ENCODE peak calls at places on chromosomes 16 and 17, in four cellular contexts. M, H, X and P are unnamed samples.
A peak's percentile ranks its signal among the peaks of the same experiment; 100 is the strongest.

GRCh38 chr17:9971991-9972390 is 66.9 kb upstream of the RCVRN start:
- DNase-seq in H (peak; percentile 86), M (peak; percentile 66), X (no peak), P (peak; percentile 66)

GRCh38 chr17:55377885-55378284 is 43.8 kb downstream of the MMD start:
- DNase-seq in M (no peak), X (no peak), H (no peak), P (no peak)

GRCh38 chr16:73163238-73163795 is 115.4 kb upstream of the ZFHX3 start:
- DNase-seq in H (no peak), X (no peak), M (no peak), P (no peak)

GRCh38 chr17:21058098-21058893 is 15.5 kb upstream of the USP22 start:
- DNase-seq in X (no peak), H (no peak), M (no peak), P (no peak)

GRCh38 chr16:67544844-67545664 is 16.4 kb downstream of the RIPOR1 start:
- DNase-seq in H (no peak), M (peak; percentile 42), X (peak; percentile 69), P (no peak)

GRCh38 chr16:2044541-2044940 is 3.1 kb downstream of the NTHL1 start:
- DNase-seq in X (no peak), H (peak; percentile 48), M (no peak), P (peak; percentile 33)

GRCh38 chr17:77419547-77420475 is 279.0 kb downstream of the SEC14L1 start:
- DNase-seq in X (no peak), H (no peak), M (no peak), P (no peak)

GRCh38 chr17:48113201-48113676 is 5.7 kb downstream of the SNX11 start:
- DNase-seq in H (no peak), X (no peak), M (peak; percentile 53), P (no peak)

GRCh38 chr17:31096106-31096436 is 1.3 kb downstream of the NF1 start:
- DNase-seq in H (no peak), X (no peak), M (no peak), P (no peak)

GRCh38 chr16:67535201-67535600 is 6.6 kb downstream of the RIPOR1 start:
- DNase-seq in M (no peak), H (no peak), X (no peak), P (no peak)

GRCh38 chr17:45237686-45238085 is 16.0 kb downstream of the FMNL1 start:
- DNase-seq in H (no peak), M (no peak), X (no peak), P (no peak)

GRCh38 chr17:79933863-79934652 is 94.8 kb upstream of the CBX4 start:
- DNase-seq in M (peak; percentile 71), H (no peak), X (no peak), P (peak; percentile 73)

GRCh38 chr17:7204335-7204734 is 15.3 kb downstream of the DLG4 start:
- DNase-seq in M (no peak), H (no peak), X (no peak), P (no peak)

GRCh38 chr16:68884867-68885266 is 41.5 kb downstream of the TANGO6 start:
- DNase-seq in X (no peak), H (no peak), M (no peak), P (no peak)

GRCh38 chr16:4115209-4115940 is 867 bp downstream of the ADCY9 start:
- DNase-seq in X (peak; percentile 88), M (peak; percentile 75), H (peak; percentile 63), P (peak; percentile 51)

GRCh38 chr16:56603589-56603988 is 4.8 kb upstream of the MT2A start:
- DNase-seq in X (no peak), M (no peak), H (peak; percentile 40), P (peak; percentile 54)

GRCh38 chr17:79834575-79835469 is 4.4 kb downstream of the CBX4 start:
- DNase-seq in X (no peak), H (no peak), M (peak; percentile 50), P (no peak)

GRCh38 chr17:17420561-17421269 is 56.1 kb upstream of the MED9 start:
- DNase-seq in M (peak; percentile 39), H (peak; percentile 92), X (peak; percentile 86), P (no peak)
- H3K9me3 ChIP-seq in M (no peaks in the 10 kb centered on the region), H (no peaks in the 10 kb centered on the region), X (no peaks in the 10 kb centered on the region), P (no peaks in the 10 kb centered on the region)

GRCh38 chr16:836221-836620 is 35.7 kb upstream of the GNG13 start:
- DNase-seq in X (no peak), M (no peak), H (no peak), P (no peak)
- H3K9me3 ChIP-seq in X (peaks cover 6% of the 10 kb centered on the region), M (peaks cover 17% of the 10 kb centered on the region), H (peaks cover 2% of the 10 kb centered on the region), P (peaks cover 17% of the 10 kb centered on the region)

DNA sequence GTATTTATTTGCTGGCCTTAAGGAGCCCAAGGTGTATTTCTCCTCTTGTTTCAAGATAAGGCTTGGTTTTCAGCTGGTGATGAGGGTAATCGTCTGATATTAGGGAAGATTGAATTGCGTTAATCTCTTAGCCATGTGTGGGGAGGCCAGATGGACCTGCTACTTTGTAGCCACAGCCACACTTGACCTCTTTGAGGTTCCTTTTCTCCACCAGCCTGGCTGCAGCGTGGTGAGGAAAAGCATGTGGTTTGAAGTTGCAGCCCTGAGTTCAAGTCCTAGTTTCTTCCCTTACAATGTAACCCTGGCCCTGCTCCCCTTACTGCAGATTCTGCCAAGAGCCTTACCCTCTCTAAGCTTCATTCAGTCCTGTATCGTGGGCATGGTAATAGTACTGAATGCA is 3.1 kb downstream of the MINK1 start:
- DNase-seq in M (no peak), H (no peak), X (no peak), P (no peak)
- H3K9me3 ChIP-seq in M (no peaks in the 10 kb centered on the region), H (no peaks in the 10 kb centered on the region), X (no peaks in the 10 kb centered on the region), P (no peaks in the 10 kb centered on the region)

GRCh38 chr16:20510323-20510722 is 59.0 kb downstream of the ACSM2A start:
- DNase-seq in H (no peak), X (no peak), M (no peak), P (no peak)

GRCh38 chr16:20504418-20504817 is 53.1 kb downstream of the ACSM2A start:
- DNase-seq in M (no peak), X (no peak), H (no peak), P (no peak)

GRCh38 chr16:20507280-20507679 is 56.0 kb downstream of the ACSM2A start:
- DNase-seq in X (no peak), M (no peak), H (no peak), P (no peak)
- H3K9me3 ChIP-seq in X (peaks cover 6% of the 10 kb centered on the region), M (peaks cover 10% of the 10 kb centered on the region), H (no peaks in the 10 kb centered on the region), P (peaks cover 4% of the 10 kb centered on the region)

GRCh38 chr16:35174006-35174405 is 1714.6 kb downstream of the TP53TG3F start:
- DNase-seq in M (peak; percentile 22), H (no peak), X (peak; percentile 43), P (no peak)
- H3K9me3 ChIP-seq in M (no peaks in the 10 kb centered on the region), H (no peaks in the 10 kb centered on the region), X (peaks cover 1% of the 10 kb centered on the region), P (no peaks in the 10 kb centered on the region)

DNA sequence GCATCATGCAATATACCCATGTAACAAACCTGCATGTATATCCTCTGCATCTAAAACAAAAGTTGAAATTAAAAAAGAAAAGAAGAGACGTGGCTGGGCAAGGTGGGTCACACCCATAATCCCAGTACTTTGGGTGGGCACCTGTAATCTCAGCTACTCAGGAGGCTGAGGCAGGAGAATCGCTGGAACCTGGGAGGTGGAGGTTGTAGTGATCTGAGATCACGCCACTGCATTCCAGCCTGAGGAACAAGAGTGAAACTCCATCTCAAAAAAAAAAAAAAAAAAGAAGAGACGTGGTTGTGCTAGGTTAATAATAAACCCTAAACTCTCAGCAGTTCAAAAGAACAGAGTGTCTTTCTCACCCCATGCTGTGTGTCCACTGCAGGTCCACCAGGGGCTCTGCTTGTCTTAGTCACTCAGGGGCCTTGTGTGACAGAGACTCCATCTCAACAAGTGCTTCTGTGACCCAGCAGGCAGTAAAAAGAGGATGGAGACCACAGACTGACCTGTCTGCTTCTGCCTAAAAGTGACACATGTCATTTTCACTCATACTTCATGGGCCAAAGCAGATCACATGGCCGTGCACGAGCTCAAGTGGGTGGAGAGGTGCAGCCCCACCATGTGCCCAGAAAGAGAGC is 22.3 kb upstream of the N4BP1 start:
- DNase-seq in X (no peak), M (no peak), H (no peak), P (no peak)
- H3K9me3 ChIP-seq in X (peaks cover 4% of the 10 kb centered on the region), M (no peaks in the 10 kb centered on the region), H (no peaks in the 10 kb centered on the region), P (no peaks in the 10 kb centered on the region)

GRCh38 chr16:7113949-7114348 is 218.7 kb upstream of the RBFOX1 start:
- DNase-seq in X (no peak), M (no peak), H (no peak), P (no peak)
- H3K9me3 ChIP-seq in X (no peaks in the 10 kb centered on the region), M (no peaks in the 10 kb centered on the region), H (no peaks in the 10 kb centered on the region), P (no peaks in the 10 kb centered on the region)